ENCODE peak calls at places on chromosomes 6 and 20, in nine cellular contexts. T, S, Q, W, N, H, U, K and I are unnamed samples.

GRCh38 chr20:48401359-48401758 is 426.4 kb downstream of the PREX1 start:
- DNase-seq in T (no peak), S (no peak), Q (no peak), W (no peak), N (no peak), H (no peak), U (no peak), K (no peak), I (no peak)

GRCh38 chr20:49501917-49502316 is 19.4 kb upstream of the KCNB1 start:
- DNase-seq in T (no peak), S (peak), Q (no peak), W (no peak), N (no peak), H (peak), U (peak), K (no peak), I (peak)

GRCh38 chr6:5190467-5190866 is 70.3 kb downstream of the LYRM4 start:
- DNase-seq in T (peak), S (peak), Q (no peak), W (peak), N (no peak), H (peak), U (peak), K (no peak), I (no peak)

GRCh38 chr20:17822039-17822438 is 122.3 kb downstream of the BANF2 start:
- DNase-seq in T (peak), S (peak), Q (no peak), W (peak), N (peak), H (peak), U (peak), K (no peak), I (no peak)

GRCh38 chr20:37263686-37264085 is 2.1 kb upstream of the GHRH start:
- DNase-seq in T (no peak), S (no peak), Q (no peak), W (no peak), N (no peak), H (no peak), U (no peak), K (no peak), I (no peak)

GRCh38 chr20:34566978-34567884 is 8.7 kb downstream of the MAP1LC3A start:
- DNase-seq in T (no peak), S (no peak), Q (no peak), W (no peak), N (no peak), H (no peak), U (no peak), K (no peak), I (no peak)

GRCh38 chr20:64238115-64238825 is 17.3 kb upstream of the PCMTD2 start:
- DNase-seq in T (no peak), S (no peak), Q (no peak), W (no peak), N (no peak), H (no peak), U (no peak), K (no peak), I (no peak)

GRCh38 chr20:18011482-18011881 is 42.7 kb downstream of the MGME1 start:
- DNase-seq in T (peak), S (no peak), Q (no peak), W (no peak), N (no peak), H (no peak), U (no peak), K (no peak), I (no peak)

GRCh38 chr20:58571341-58571941 is 56.2 kb upstream of the APCDD1L start:
- DNase-seq in T (peak), S (no peak), Q (no peak), W (no peak), N (no peak), H (no peak), U (peak), K (peak), I (no peak)

GRCh38 chr20:62364911-62365736 is 2.0 kb downstream of the LAMA5 start:
- DNase-seq in T (peak), S (no peak), Q (peak), W (no peak), N (no peak), H (no peak), U (peak), K (no peak), I (no peak)

GRCh38 chr6:144007779-144008500 is at the start of gene PLAGL1:
- DNase-seq in T (peak), S (peak), Q (peak), W (peak), N (no peak), H (no peak), U (peak), K (peak), I (peak)

GRCh38 chr6:1554241-1554880 is 55.4 kb upstream of the FOXC1 start:
- DNase-seq in T (no peak), S (no peak), Q (peak), W (peak), N (no peak), H (no peak), U (peak), K (no peak), I (no peak)

GRCh38 chr6:130655586-130655985 is 171.6 kb upstream of the SMLR1 start:
- DNase-seq in T (no peak), S (peak), Q (no peak), W (no peak), N (no peak), H (no peak), U (peak), K (no peak), I (no peak)

GRCh38 chr20:4748847-4749246 is 27.1 kb downstream of the PRND start:
- DNase-seq in T (no peak), S (no peak), Q (no peak), W (no peak), N (no peak), H (no peak), U (no peak), K (no peak), I (no peak)

GRCh38 chr6:116840091-116840490 is 11.2 kb upstream of the GPRC6A start:
- DNase-seq in T (peak), S (peak), Q (no peak), W (peak), N (no peak), H (no peak), U (peak), K (no peak), I (no peak)

GRCh38 chr6:154276810-154277577 is 79.6 kb downstream of the IPCEF1 start:
- DNase-seq in T (peak), S (peak), Q (no peak), W (peak), N (peak), H (peak), U (peak), K (peak), I (peak)

GRCh38 chr6:39879535-39879934 is 54.7 kb downstream of the MOCS1 start:
- DNase-seq in T (no peak), S (peak), Q (no peak), W (no peak), N (no peak), H (no peak), U (no peak), K (no peak), I (no peak)

GRCh38 chr6:154410619-154411044 is 54.0 kb upstream of the IPCEF1 start:
- DNase-seq in T (peak), S (peak), Q (no peak), W (peak), N (no peak), H (peak), U (peak), K (peak), I (peak)

GRCh38 chr6:143958839-143959399 is 49.1 kb downstream of the PLAGL1 start:
- DNase-seq in T (no peak), S (no peak), Q (no peak), W (no peak), N (no peak), H (no peak), U (no peak), K (no peak), I (no peak)

GRCh38 chr20:57907131-57908083 is 197.6 kb upstream of the PMEPA1 start:
- DNase-seq in T (no peak), S (peak), Q (peak), W (no peak), N (no peak), H (no peak), U (no peak), K (no peak), I (no peak)

GRCh38 chr6:108432792-108433191 is 127.9 kb upstream of the FOXO3 start:
- DNase-seq in T (no peak), S (no peak), Q (no peak), W (no peak), N (no peak), H (no peak), U (peak), K (no peak), I (no peak)

GRCh38 chr20:48326434-48326691 is 501.4 kb downstream of the PREX1 start:
- DNase-seq in T (no peak), S (no peak), Q (peak), W (no peak), N (no peak), H (no peak), U (no peak), K (no peak), I (no peak)

GRCh38 chr6:36625161-36625919 is 31.2 kb downstream of the SRSF3 start:
- DNase-seq in T (peak), S (peak), Q (no peak), W (peak), N (no peak), H (no peak), U (no peak), K (no peak), I (no peak)

GRCh38 chr6:22146581-22147468 is 150.0 kb downstream of the PRL start:
- DNase-seq in T (peak), S (peak), Q (no peak), W (peak), N (no peak), H (peak), U (peak), K (no peak), I (no peak)

GRCh38 chr6:163756079-163756478 is 341.6 kb downstream of the QKI start:
- DNase-seq in T (no peak), S (no peak), Q (no peak), W (no peak), N (peak), H (no peak), U (no peak), K (no peak), I (no peak)

GRCh38 chr6:71412559-71412958 is 123.9 kb downstream of the OGFRL1 start:
- DNase-seq in T (peak), S (no peak), Q (no peak), W (peak), N (no peak), H (peak), U (peak), K (no peak), I (no peak)

GRCh38 chr6:84422380-84422968 is 195.0 kb upstream of the CEP162 start:
- DNase-seq in T (peak), S (peak), Q (peak), W (peak), N (no peak), H (peak), U (peak), K (no peak), I (peak)

GRCh38 chr6:14118444-14118843 is 872 bp downstream of the CD83 start:
- DNase-seq in T (no peak), S (no peak), Q (no peak), W (no peak), N (no peak), H (no peak), U (no peak), K (no peak), I (no peak)

GRCh38 chr20:36145877-36146707 is 8.4 kb upstream of the EPB41L1 start:
- DNase-seq in T (peak), S (peak), Q (peak), W (peak), N (peak), H (no peak), U (no peak), K (no peak), I (no peak)